ENCODE peak calls at places on chromosome 2, in seven cellular contexts. J is GM12878, R is sigmoid colon, G is K562, C is SK-N-SH, L is suprapubic skin, E is transverse colon. W is an unnamed sample.

GRCh38 chr2:161983896-161984295 is 90.1 kb downstream of the DPP4 start:
- DNase-seq in L (no peak), E (no peak), C (no peak), R (no peak), J (no peak), G (no peak), W (no peak)

GRCh38 chr2:119082821-119083400 is 75.6 kb downstream of the C1QL2 start:
- DNase-seq in L (no peak), C (no peak), G (no peak), R (no peak), J (no peak), E (no peak), W (no peak)

GRCh38 chr2:169173876-169174275 is 104.5 kb downstream of the DHRS9 start:
- DNase-seq in C (peak), E (no peak), L (no peak), G (no peak), R (no peak), J (no peak), W (no peak)

GRCh38 chr2:62939735-62940491 is 110.7 kb upstream of the OTX1 start:
- DNase-seq in G (no peak), C (no peak), L (no peak), J (no peak), E (no peak), R (no peak), W (no peak)

GRCh38 chr2:119638891-119639539 is 40.0 kb upstream of the TMEM177 start:
- DNase-seq in G (no peak), L (no peak), J (no peak), C (no peak), E (no peak), R (no peak), W (no peak)

GRCh38 chr2:70565039-70565731 is 11.6 kb upstream of the TGFA start:
- DNase-seq in J (no peak), G (no peak), L (no peak), C (no peak), E (no peak), R (no peak), W (no peak)

GRCh38 chr2:133817680-133818566 is 249.7 kb upstream of the NCKAP5 start:
- DNase-seq in J (no peak), E (no peak), R (no peak), C (peak), L (no peak), G (no peak), W (no peak)

GRCh38 chr2:190742431-190742830 is 93.5 kb downstream of the NAB1 start:
- DNase-seq in J (no peak), C (no peak), G (no peak), R (no peak), E (no peak), L (no peak), W (no peak)

GRCh38 chr2:239462671-239463506 is 62.1 kb upstream of the HDAC4 start:
- DNase-seq in E (peak), R (peak), J (no peak), G (no peak), C (no peak), L (peak), W (peak)

GRCh38 chr2:193837368-193837767 is 1642.6 kb upstream of the TMEFF2 start:
- DNase-seq in E (no peak), C (no peak), G (no peak), J (no peak), L (no peak), R (no peak), W (no peak)

GRCh38 chr2:196992466-196992865 is 66.0 kb upstream of the PGAP1 start:
- DNase-seq in G (no peak), L (no peak), R (no peak), J (no peak), E (no peak), C (no peak), W (no peak)

GRCh38 chr2:65092791-65093190 is 36.6 kb downstream of the CEP68 start:
- DNase-seq in C (no peak), J (no peak), R (no peak), L (no peak), E (no peak), G (no peak), W (no peak)
- TF ChIP-seq EP300 in C (no peak), J (no peak), R (no peak), L (no peak), E (no peak), G (no peak), W (no peak)

GRCh38 chr2:71807969-71808451 is 339.7 kb downstream of the CYP26B1 start:
- DNase-seq in L (no peak), G (no peak), C (no peak), E (peak), J (no peak), R (peak), W (no peak)
- TF ChIP-seq POLR2AphosphoS5 in L (no peak), G (no peak), C (no peak), E (peak), J (no peak), R (peak), W (peak)

GRCh38 chr2:146048141-146048540 is 1528.2 kb upstream of the ZEB2 start:
- DNase-seq in C (no peak), E (no peak), L (no peak), J (no peak), R (no peak), G (no peak), W (no peak)
- TF ChIP-seq CTCF in C (no peak), E (no peak), L (no peak), J (no peak), R (no peak), G (no peak), W (no peak)

GRCh38 chr2:85744771-85745601 is 8.8 kb upstream of the ATOH8 start:
- DNase-seq in C (peak), L (peak), J (no peak), G (no peak), R (peak), E (peak), W (no peak)
- TF ChIP-seq EP300 in C (no peak), L (no peak), J (no peak), G (no peak), R (peak), E (no peak), W (no peak)

DNA sequence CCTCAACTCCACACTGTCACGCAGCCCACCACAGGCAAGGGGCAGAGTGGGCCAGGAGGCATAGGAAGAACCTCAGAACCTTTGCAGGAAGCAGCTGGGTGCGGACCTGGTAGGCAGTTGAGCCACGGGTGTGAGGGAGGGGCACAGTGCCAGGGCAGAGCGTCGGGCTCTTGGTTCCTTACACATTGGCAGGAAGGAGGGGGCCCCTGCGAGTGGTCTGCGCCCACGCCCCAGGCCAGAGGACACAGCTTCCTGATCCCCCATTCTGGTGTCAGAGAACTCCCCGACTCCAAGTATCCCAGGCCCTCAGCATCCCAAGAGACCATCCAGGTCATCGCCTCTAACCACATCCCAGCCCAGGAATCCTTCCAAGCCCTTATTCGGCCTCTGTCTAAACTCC is 61.5 kb downstream of the TNS1 start:
- DNase-seq in L (no peak), G (no peak), R (no peak), C (no peak), E (no peak), J (no peak), W (no peak)
- TF ChIP-seq POLR2AphosphoS5 in L (no peak), G (no peak), R (no peak), C (no peak), E (no peak), J (no peak), W (no peak)

DNA sequence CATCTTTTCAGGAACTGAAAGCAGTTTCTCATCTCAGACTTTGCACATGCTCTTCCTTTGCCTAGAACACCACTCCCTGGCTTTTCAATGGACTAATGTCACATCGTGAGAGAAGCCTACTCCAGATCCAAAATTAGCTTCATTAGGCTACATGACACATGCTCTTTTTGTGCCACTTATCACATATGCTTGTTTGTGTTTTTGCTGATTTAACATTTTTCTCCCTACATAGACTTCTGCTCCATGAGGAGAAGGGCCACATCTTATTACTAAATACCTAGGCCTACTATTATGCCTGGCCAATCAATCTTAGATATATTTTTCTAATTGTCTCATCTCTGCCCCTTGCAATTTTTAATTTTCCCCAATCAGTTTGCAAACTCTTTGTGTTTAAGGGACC is 186.4 kb upstream of the LHCGR start:
- DNase-seq in G (no peak), E (no peak), R (no peak), J (no peak), C (no peak), L (no peak), W (no peak)
- TF ChIP-seq CTCF in G (no peak), E (no peak), R (no peak), J (no peak), C (no peak), L (no peak), W (no peak)

DNA sequence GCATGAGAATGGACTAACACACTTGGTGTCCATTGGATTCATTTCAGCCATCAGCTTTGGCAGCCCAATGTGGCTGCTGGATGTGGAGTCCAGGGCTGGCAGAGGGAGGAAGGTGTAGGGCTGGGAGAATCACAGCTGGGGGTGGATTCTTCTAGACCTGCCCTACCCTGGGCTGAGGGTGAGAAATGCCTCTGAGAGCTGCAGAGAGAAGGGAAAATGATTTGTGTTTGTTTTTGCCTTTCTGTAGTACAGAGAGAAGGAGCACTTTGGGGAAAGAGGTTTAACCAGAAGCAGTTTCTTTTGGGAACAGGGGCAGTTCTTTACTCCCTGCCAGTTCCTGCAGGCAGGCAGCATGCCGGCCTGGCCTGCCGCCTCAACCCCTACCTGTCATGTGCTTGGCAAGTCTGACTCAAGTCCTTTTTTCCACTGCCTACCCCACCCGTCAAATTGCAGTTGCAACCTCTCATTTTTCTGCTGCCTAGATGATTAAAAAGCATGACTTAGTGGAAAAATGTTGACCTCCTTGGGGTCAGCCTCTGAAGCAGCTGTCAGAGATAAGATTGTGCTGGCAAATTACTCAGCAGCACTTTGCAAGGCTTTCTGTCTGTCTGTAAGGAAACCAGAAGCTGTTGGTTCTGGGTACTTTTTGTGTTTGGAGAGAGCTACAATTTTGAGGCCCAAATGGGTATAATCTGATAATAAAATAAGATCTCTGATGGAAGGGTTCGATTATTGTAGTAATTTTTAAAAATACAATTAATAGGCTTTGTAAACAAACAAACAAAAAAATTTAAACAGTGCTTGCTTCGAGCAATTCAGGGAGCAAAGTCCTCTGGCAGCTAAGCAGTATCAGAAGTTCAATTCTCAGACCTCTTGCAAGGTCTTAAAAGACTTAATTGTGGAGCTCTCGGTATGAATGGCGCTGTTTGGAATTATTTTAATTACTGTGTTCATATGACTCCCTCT is 21.7 kb downstream of the LBH start:
- DNase-seq in L (peak), R (no peak), C (no peak), J (no peak), G (peak), E (peak), W (peak)
- TF ChIP-seq EP300 in L (no peak), R (no peak), C (no peak), J (no peak), G (peak), E (no peak), W (no peak)

GRCh38 chr2:74503506-74504475 is 3.7 kb downstream of the PCGF1 start:
- DNase-seq in J (no peak), G (peak), R (no peak), L (no peak), E (no peak), C (no peak), W (peak)
- TF ChIP-seq POLR2AphosphoS5 in J (no peak), G (peak), R (no peak), L (no peak), E (no peak), C (no peak), W (no peak)

DNA sequence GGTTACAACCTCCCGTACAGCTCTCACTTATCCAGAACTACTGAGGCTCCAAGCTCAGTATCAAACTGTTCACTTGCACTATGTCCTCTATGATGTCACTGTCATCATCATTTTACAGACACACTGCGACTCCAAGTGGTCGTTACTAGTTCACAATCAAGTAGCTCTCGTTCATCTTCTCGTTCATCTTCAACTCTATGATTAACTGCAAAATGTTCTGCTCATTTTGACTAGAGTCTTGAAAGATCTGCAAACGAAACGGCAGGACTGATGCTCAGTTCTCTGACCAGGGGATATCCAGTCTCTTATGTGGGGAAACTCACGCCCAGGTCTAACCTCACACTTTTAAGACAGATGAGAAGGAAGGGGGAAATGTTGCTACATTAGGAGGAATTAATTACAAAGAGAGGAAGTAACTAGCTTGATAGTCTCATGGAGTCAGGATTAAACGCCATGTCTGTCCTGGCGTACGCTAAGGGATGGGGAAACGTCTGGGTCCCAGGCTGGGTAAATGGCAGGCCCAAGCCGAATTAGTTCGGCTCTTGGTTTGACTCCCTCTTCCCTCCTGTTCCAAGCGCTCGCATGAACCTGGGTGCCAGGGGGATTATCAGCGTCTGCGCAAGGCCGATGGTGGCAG is 794 bp upstream of the CHCHD5 start:
- DNase-seq in L (no peak), R (no peak), E (no peak), C (peak), G (peak), J (no peak), W (no peak)
- TF ChIP-seq CTCF in L (no peak), R (no peak), E (no peak), C (peak), G (peak), J (no peak), W (no peak)

DNA sequence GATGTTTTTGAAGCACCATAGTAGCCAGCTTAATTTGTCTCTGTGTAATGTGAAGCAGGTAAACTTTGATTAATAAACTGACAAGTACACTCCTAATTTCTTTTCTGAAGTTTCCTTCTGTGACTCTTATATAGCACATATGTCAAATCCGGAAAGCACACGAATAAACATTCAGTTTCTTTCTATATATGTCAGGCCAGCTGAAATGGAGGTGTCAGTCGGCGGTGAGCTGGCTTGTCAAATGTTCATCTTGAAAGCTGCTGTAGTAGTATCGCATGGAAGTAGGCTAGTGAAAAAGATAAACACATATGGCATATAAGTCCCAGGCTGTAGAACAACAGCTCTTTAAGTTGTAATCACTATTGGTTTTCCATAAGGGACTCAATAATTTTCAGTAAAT is 452.0 kb upstream of the ZEB2 start:
- DNase-seq in J (no peak), L (no peak), E (no peak), C (no peak), G (no peak), R (no peak), W (no peak)
- TF ChIP-seq EP300 in J (no peak), L (no peak), E (no peak), C (no peak), G (no peak), R (no peak), W (no peak)

W was measured in stomach.